ENCODE peak calls at places on chromosomes 1 and 21, in eight cellular contexts. U is WTC11, S is SK-N-SH, D is HepG2, Z is IMR-90, K is A549, C is K562, F is GM12878. I is an unnamed sample.

GRCh38 chr1:64864018-64864945 is 102.1 kb downstream of the JAK1 start:
- DNase-seq in U (no peak), S (no peak), D (no peak), Z (no peak), K (no peak), C (peak; percentile 61), F (peak; percentile 92), I (no peak)

GRCh38 chr1:26160527-26161407 is 1.9 kb downstream of the FAM110D start:
- DNase-seq in U (no peak), S (no peak), D (no peak), Z (no peak), K (no peak), C (peak; percentile 15), F (no peak), I (no peak)

GRCh38 chr1:33821291-33821690 is 42.6 kb upstream of the HMGB4 start:
- DNase-seq in U (no peak), S (no peak), D (no peak), Z (no peak), K (no peak), C (no peak), F (no peak), I (no peak)

GRCh38 chr1:201008666-201009360 is 14.7 kb downstream of the KIF21B start:
- DNase-seq in U (no peak), S (no peak), D (no peak), Z (no peak), K (no peak), C (no peak), F (no peak), I (no peak)

GRCh38 chr1:151858030-151858746 is 4.7 kb upstream of the THEM5 start:
- DNase-seq in U (no peak), S (no peak), D (no peak), Z (peak; percentile 29), K (no peak), C (no peak), F (no peak), I (peak; percentile 19)

GRCh38 chr21:21971384-21971783 is 973.2 kb downstream of the NCAM2 start:
- DNase-seq in U (no peak), S (no peak), D (no peak), Z (no peak), K (no peak), C (no peak), F (no peak), I (no peak)

GRCh38 chr1:223844521-223844961 is 1.2 kb downstream of the TP53BP2 start:
- DNase-seq in U (no peak), S (no peak), D (no peak), Z (no peak), K (no peak), C (no peak), F (no peak), I (no peak)

GRCh38 chr1:214840366-214840765 is 237.4 kb downstream of the CENPF start:
- DNase-seq in U (no peak), S (no peak), D (no peak), Z (peak; percentile 69), K (no peak), C (no peak), F (no peak), I (no peak)

GRCh38 chr1:54334996-54335395 is 71.2 kb downstream of the SSBP3 start:
- DNase-seq in U (no peak), S (no peak), D (no peak), Z (peak; percentile 85), K (no peak), C (no peak), F (no peak), I (no peak)

GRCh38 chr1:155801149-155801548 is 55.9 kb downstream of the GON4L start:
- DNase-seq in U (no peak), S (no peak), D (no peak), Z (peak; percentile 31), K (no peak), C (no peak), F (no peak), I (no peak)

GRCh38 chr1:211828584-211829342 is 1.8 kb downstream of the LPGAT1 start:
- DNase-seq in U (no peak), S (no peak), D (peak; percentile 5), Z (peak; percentile 18), K (no peak), C (no peak), F (no peak), I (no peak)

GRCh38 chr1:15214507-15214906 is 32.5 kb upstream of the FHAD1 start:
- DNase-seq in U (no peak), S (no peak), D (no peak), Z (peak; percentile 55), K (no peak), C (no peak), F (no peak), I (no peak)

GRCh38 chr1:26221094-26221493 is 12.9 kb upstream of the CEP85 start:
- DNase-seq in U (no peak), S (no peak), D (no peak), Z (no peak), K (no peak), C (no peak), F (no peak), I (no peak)

GRCh38 chr1:24990136-24990535 is 60.1 kb upstream of the RUNX3 start:
- DNase-seq in U (no peak), S (no peak), D (no peak), Z (no peak), K (no peak), C (peak; percentile 34), F (no peak), I (no peak)

GRCh38 chr1:113192242-113192641 is 119.2 kb downstream of the LRIG2 start:
- DNase-seq in U (no peak), S (no peak), D (no peak), Z (no peak), K (no peak), C (no peak), F (no peak), I (no peak)

GRCh38 chr1:224565186-224565585 is 50.9 kb upstream of the CNIH3 start:
- DNase-seq in U (no peak), S (no peak), D (peak; percentile 25), Z (peak; percentile 92), K (peak; percentile 62), C (no peak), F (no peak), I (no peak)

GRCh38 chr1:155170806-155171205 is 2.3 kb downstream of the KRTCAP2 start:
- DNase-seq in U (no peak), S (no peak), D (no peak), Z (no peak), K (no peak), C (no peak), F (no peak), I (no peak)

GRCh38 chr1:243849089-243850012 is 692 bp downstream of the AKT3 start:
- DNase-seq in U (peak; percentile 65), S (peak; percentile 79), D (no peak), Z (peak; percentile 71), K (peak; percentile 40), C (peak; percentile 39), F (no peak), I (no peak)

GRCh38 chr1:221696045-221696444 is 45.8 kb downstream of the DUSP10 start:
- DNase-seq in U (no peak), S (no peak), D (no peak), Z (peak; percentile 58), K (no peak), C (no peak), F (no peak), I (no peak)

GRCh38 chr1:9671377-9672140 is 20.0 kb downstream of the PIK3CD start:
- DNase-seq in U (no peak), S (no peak), D (peak; percentile 74), Z (peak; percentile 84), K (peak; percentile 66), C (no peak), F (no peak), I (no peak)
- TF ChIP-seq USF2 in U (no peak), S (no peak), D (no peak), Z (no peak), K (no peak), C (no peak), F (no peak), I (no peak)

GRCh38 chr1:8392522-8392921 is 74.6 kb downstream of the SLC45A1 start:
- DNase-seq in U (no peak), S (peak; percentile 61), D (no peak), Z (no peak), K (no peak), C (no peak), F (no peak), I (no peak)

GRCh38 chr1:8396912-8397406 is 79.0 kb downstream of the SLC45A1 start:
- DNase-seq in U (no peak), S (peak; percentile 60), D (peak; percentile 38), Z (peak; percentile 99), K (peak; percentile 36), C (no peak), F (peak; percentile 49), I (no peak)

GRCh38 chr1:8396083-8396911 is 78.4 kb downstream of the SLC45A1 start:
- DNase-seq in U (no peak), S (no peak), D (no peak), Z (peak; percentile 79), K (no peak), C (no peak), F (no peak), I (no peak)

GRCh38 chr1:8395433-8395866 is 77.5 kb downstream of the SLC45A1 start:
- DNase-seq in U (no peak), S (no peak), D (no peak), Z (no peak), K (no peak), C (no peak), F (peak; percentile 51), I (no peak)

GRCh38 chr1:8394456-8395321 is 76.8 kb downstream of the SLC45A1 start:
- DNase-seq in U (no peak), S (no peak), D (no peak), Z (peak; percentile 96), K (no peak), C (no peak), F (no peak), I (no peak)
- TF ChIP-seq USF2 in U (no peak), S (no peak), D (no peak), Z (no peak), K (no peak), C (no peak), F (no peak), I (no peak)

GRCh38 chr21:38297193-38297592 is 40.4 kb downstream of the KCNJ15 start:
- DNase-seq in U (no peak), S (no peak), D (no peak), Z (peak; percentile 78), K (no peak), C (no peak), F (no peak), I (no peak)
- TF ChIP-seq USF2 in U (no peak), S (no peak), D (no peak), Z (no peak), K (no peak), C (no peak), F (no peak), I (no peak)

GRCh38 chr1:76336951-76337371 is 262.4 kb downstream of the ST6GALNAC3 start:
- DNase-seq in U (peak; percentile 16), S (peak; percentile 78), D (no peak), Z (peak; percentile 84), K (no peak), C (no peak), F (no peak), I (no peak)

DNA sequence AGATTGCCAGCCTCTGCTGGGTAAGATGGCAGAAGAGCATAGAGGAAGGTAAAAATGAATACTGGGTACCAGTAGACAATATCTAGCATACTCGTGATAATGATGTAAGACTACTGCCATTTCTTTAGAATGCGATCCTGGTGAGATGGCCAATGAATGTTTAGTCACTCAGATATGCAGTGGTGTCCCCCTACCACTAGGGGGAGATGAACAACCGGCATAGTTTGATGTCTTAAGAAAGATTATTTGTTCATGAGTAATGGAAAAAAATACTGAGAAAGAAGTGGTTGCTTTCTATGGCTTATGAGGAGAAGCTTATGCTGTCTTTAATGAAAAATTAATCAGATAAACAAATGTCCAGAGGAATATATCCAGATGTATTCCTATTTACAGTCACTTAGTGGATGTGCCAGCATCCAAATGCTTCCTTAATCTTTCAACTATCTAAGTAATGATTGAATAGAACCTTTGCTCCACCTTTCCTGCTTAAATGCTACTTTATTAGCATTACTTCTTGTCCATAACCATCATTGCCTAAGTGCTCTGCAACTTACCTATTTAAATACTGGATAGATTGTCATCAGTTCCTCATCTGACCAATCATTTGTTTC is 256.6 kb downstream of the ST6GALNAC3 start:
- DNase-seq in U (peak; percentile 36), S (peak; percentile 16), D (peak; percentile 18), Z (peak; percentile 77), K (peak; percentile 5), C (peak; percentile 50), F (no peak), I (no peak)
- TF ChIP-seq USF2 in U (no peak), S (no peak), D (no peak), Z (no peak), K (no peak), C (no peak), F (no peak), I (no peak)

I was measured in H1.